ENCODE peak calls at places on chromosomes 16 and 17, in seven cellular contexts. A is transverse colon, G is Caco-2, O is upper lobe of right lung, Y is NT2/D1, D is uterus, F is H7. E is an unnamed sample. For H3K36me3, the result is how much of the 10 kb centered on the place peaks cover.

GRCh38 chr17:31339906-31340661 is 18.7 kb upstream of the EVI2A start:
- DNase-seq in D (no peak), O (no peak), F (no peak), Y (no peak), G (no peak), A (no peak), E (no peak)

GRCh38 chr16:67277999-67278772 is 1.1 kb upstream of the PLEKHG4 start:
- DNase-seq in F (no peak), G (no peak), A (no peak), O (no peak), D (no peak), Y (no peak), E (no peak)

GRCh38 chr17:78252111-78252634 is 20.7 kb downstream of the TMEM235 start:
- DNase-seq in F (no peak), G (no peak), A (peak), O (peak), D (no peak), Y (no peak), E (no peak)

GRCh38 chr16:71894229-71894920 is 956 bp upstream of the IST1 start:
- DNase-seq in O (peak), A (peak), F (peak), G (peak), Y (peak), D (peak), E (no peak)

GRCh38 chr16:35146031-35146710 is 1686.8 kb downstream of the TP53TG3F start:
- DNase-seq in F (no peak), A (no peak), G (no peak), D (no peak), Y (no peak), O (no peak), E (no peak)

GRCh38 chr17:3659541-3660111 is 8.8 kb downstream of the TAX1BP3 start:
- DNase-seq in G (no peak), F (peak), A (peak), Y (no peak), O (no peak), D (peak), E (no peak)

GRCh38 chr16:2170080-2170479 is 14.5 kb downstream of the TRAF7 start:
- DNase-seq in A (no peak), F (no peak), D (no peak), O (no peak), G (no peak), Y (no peak), E (no peak)

GRCh38 chr17:56629450-56630187 is 36.1 kb downstream of the NOG start:
- DNase-seq in D (no peak), G (peak), Y (peak), F (peak), A (no peak), O (no peak), E (peak)

GRCh38 chr16:24541534-24541933 is 2.2 kb downstream of the RBBP6 start:
- DNase-seq in F (no peak), G (no peak), O (no peak), D (no peak), Y (no peak), A (no peak), E (no peak)

GRCh38 chr16:15874745-15875314 is 13.6 kb downstream of the CEP20 start:
- DNase-seq in O (no peak), Y (peak), A (peak), F (peak), G (peak), D (peak), E (no peak)

GRCh38 chr17:80339118-80339517 is 75.8 kb upstream of the ENDOV start:
- DNase-seq in D (no peak), A (peak), F (no peak), Y (no peak), O (peak), G (peak), E (no peak)
- H3K36me3 ChIP-seq in D (under half), A (under half), F (under half), Y (half or more), O (half or more), G (under half), E (under half)

GRCh38 chr17:81102869-81103268 is 62.4 kb upstream of the PVALEF start:
- DNase-seq in Y (no peak), D (no peak), F (peak), O (no peak), A (no peak), G (no peak), E (no peak)
- H3K36me3 ChIP-seq in Y (half or more), D (under half), F (under half), O (half or more), A (under half), G (under half), E (under half)

DNA sequence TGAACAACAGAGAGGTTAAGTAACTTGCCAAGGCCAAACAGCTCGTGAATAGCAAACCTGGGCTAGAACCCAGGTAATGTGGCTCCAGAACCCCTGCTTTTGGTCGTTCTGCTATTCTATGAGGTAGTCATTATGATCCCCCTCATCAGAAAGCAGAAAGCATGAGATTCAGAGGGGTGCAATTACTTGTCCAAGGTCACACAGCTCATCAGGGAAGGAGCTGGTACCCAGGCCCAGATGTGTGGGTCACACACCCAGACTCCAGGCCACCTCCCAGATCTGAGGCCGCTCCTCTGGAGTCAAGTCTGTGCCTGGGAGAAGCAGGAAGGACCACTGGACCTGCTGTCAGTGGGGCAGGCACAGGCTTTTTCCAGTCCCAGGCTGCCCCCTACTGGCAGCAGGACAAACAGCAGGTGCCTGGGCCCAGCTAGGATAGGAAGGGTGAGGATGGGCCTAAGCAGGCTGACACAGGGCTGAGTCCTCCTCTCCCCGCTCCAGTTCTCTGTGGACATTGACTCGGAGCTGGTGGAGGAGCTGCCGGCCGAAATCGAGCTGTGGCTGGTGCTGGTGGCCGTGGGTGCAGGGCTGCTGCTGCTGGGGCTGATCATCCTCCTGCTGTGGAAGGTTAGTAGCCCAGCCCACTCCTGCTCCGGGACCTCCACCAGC is 7.8 kb upstream of the PDK2 start:
- DNase-seq in F (peak), O (peak), D (peak), Y (peak), A (peak), G (peak), E (no peak)
- H3K36me3 ChIP-seq in F (under half), O (half or more), D (under half), Y (under half), A (under half), G (under half), E (under half)

DNA sequence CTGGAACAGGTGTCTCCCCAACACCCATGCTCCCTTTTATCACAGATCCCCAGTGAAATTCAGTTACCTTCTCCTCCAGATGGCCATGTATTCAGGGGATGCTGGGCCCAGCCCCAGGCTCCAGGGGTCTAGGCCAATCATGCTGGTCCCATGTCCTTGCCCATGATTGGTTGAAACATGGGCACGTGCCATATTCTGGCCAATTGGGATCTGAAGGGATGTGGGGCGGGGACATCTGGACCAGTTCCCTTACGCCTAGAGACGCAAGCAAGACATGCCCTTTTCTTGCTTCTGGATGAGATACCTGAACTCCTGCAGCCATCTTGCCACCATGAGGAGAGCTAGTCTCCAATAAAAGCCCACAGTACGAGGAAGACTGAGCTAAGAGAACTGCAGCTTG is 31.0 kb upstream of the ST6GALNAC1 start:
- DNase-seq in D (no peak), O (no peak), F (peak), Y (no peak), G (no peak), A (no peak), E (no peak)
- H3K36me3 ChIP-seq in D (under half), O (under half), F (under half), Y (under half), G (under half), A (under half), E (under half)

E was measured in iPS DF 6.9.